ENCODE peak calls at places on chromosomes 11 and 22, in seven cellular contexts. X is prostate gland, H is body of pancreas, V is HCT116, L is suprapubic skin, M is H1, K is A549. Z is an unnamed sample. For H3K9me3, the result is how much of the 10 kb centered on the place peaks cover.

GRCh38 chr11:36122715-36123114 is 166.5 kb downstream of the COMMD9 start:
- DNase-seq in X (no peak), H (no peak), V (no peak), L (no peak), M (no peak), K (no peak), Z (no peak)

GRCh38 chr22:49322231-49322630 is 505.4 kb downstream of the BRD1 start:
- DNase-seq in X (no peak), H (no peak), V (no peak), L (no peak), M (no peak), K (no peak), Z (no peak)

GRCh38 chr11:135075740-135076139 is 663.7 kb upstream of the B3GAT1 start:
- DNase-seq in X (no peak), H (peak), V (peak), L (no peak), M (peak), K (peak), Z (peak)

GRCh38 chr11:100799445-100799844 is 112.4 kb downstream of the ARHGAP42 start:
- DNase-seq in X (no peak), H (no peak), V (no peak), L (no peak), M (no peak), K (no peak), Z (no peak)

GRCh38 chr11:72085836-72086475 is 5.3 kb downstream of the LRRC51 start:
- DNase-seq in X (no peak), H (no peak), V (no peak), L (no peak), M (no peak), K (no peak), Z (no peak)

GRCh38 chr11:76680517-76681425 is 10.2 kb upstream of the LRRC32 start:
- DNase-seq in X (peak), H (peak), V (peak), L (no peak), M (peak), K (peak), Z (peak)

GRCh38 chr11:315516-315994 is 1.7 kb downstream of the IFITM1 start:
- DNase-seq in X (no peak), H (no peak), V (no peak), L (no peak), M (no peak), K (no peak), Z (no peak)

GRCh38 chr11:10114593-10115404 is 179.2 kb downstream of the SBF2 start:
- DNase-seq in X (no peak), H (no peak), V (no peak), L (no peak), M (no peak), K (no peak), Z (no peak)

GRCh38 chr22:20530368-20531153 is 23.2 kb downstream of the MED15 start:
- DNase-seq in X (no peak), H (no peak), V (peak), L (no peak), M (no peak), K (peak), Z (no peak)

GRCh38 chr11:78099671-78100070 is 20.0 kb upstream of the NDUFC2 start:
- DNase-seq in X (peak), H (no peak), V (no peak), L (no peak), M (no peak), K (no peak), Z (no peak)

GRCh38 chr11:68312117-68312779 is at the start of gene LRP5:
- DNase-seq in X (no peak), H (peak), V (no peak), L (no peak), M (no peak), K (no peak), Z (no peak)

GRCh38 chr11:69293819-69294505 is at the start of gene MYEOV:
- DNase-seq in X (no peak), H (peak), V (peak), L (no peak), M (peak), K (peak), Z (no peak)

GRCh38 chr11:12085371-12086251 is 24.8 kb upstream of the MICAL2 start:
- DNase-seq in X (no peak), H (no peak), V (no peak), L (no peak), M (no peak), K (peak), Z (no peak)

GRCh38 chr11:107078375-107078774 is 60.1 kb upstream of the GUCY1A2 start:
- DNase-seq in X (no peak), H (no peak), V (no peak), L (no peak), M (no peak), K (peak), Z (no peak)

GRCh38 chr11:107446822-107447431 is 10.7 kb downstream of the CWF19L2 start:
- DNase-seq in X (no peak), H (no peak), V (no peak), L (no peak), M (no peak), K (no peak), Z (no peak)

GRCh38 chr11:15683528-15683927 is 568.8 kb downstream of the INSC start:
- DNase-seq in X (no peak), H (no peak), V (no peak), L (no peak), M (no peak), K (no peak), Z (no peak)

GRCh38 chr11:118921929-118922744 is 3.6 kb downstream of the BCL9L start:
- DNase-seq in X (peak), H (peak), V (no peak), L (no peak), M (no peak), K (peak), Z (no peak)

GRCh38 chr11:82458777-82459176 is 274.9 kb downstream of the FAM181B start:
- DNase-seq in X (no peak), H (no peak), V (no peak), L (no peak), M (no peak), K (no peak), Z (no peak)

GRCh38 chr11:108680267-108680666 is 15.4 kb downstream of the DDX10 start:
- DNase-seq in X (no peak), H (no peak), V (no peak), L (no peak), M (no peak), K (no peak), Z (no peak)

GRCh38 chr11:78438298-78438975 is 20.8 kb upstream of the GAB2 start:
- DNase-seq in X (no peak), H (no peak), V (no peak), L (no peak), M (no peak), K (no peak), Z (no peak)

GRCh38 chr11:85590848-85591483 is 36.2 kb downstream of the DLG2 start:
- DNase-seq in X (no peak), H (no peak), V (peak), L (no peak), M (no peak), K (peak), Z (no peak)

GRCh38 chr11:113110046-113110445 is 148.8 kb downstream of the NCAM1 start:
- DNase-seq in X (no peak), H (no peak), V (no peak), L (no peak), M (no peak), K (no peak), Z (no peak)

GRCh38 chr11:84419576-84419975 is 1133.4 kb upstream of the CCDC90B start:
- DNase-seq in X (no peak), H (no peak), V (no peak), L (no peak), M (no peak), K (no peak), Z (no peak)

GRCh38 chr11:8731647-8732188 is 49.1 kb downstream of the RPL27A start:
- DNase-seq in X (no peak), H (no peak), V (no peak), L (no peak), M (no peak), K (no peak), Z (no peak)

GRCh38 chr11:61814958-61815789 is 1.6 kb downstream of the FADS1 start:
- DNase-seq in X (peak), H (peak), V (peak), L (peak), M (peak), K (peak), Z (peak)

GRCh38 chr22:25759825-25760231 is 17.8 kb downstream of the MYO18B start:
- DNase-seq in X (no peak), H (peak), V (no peak), L (no peak), M (no peak), K (peak), Z (no peak)

GRCh38 chr11:71250512-71251158 is 1.7 kb downstream of the SHANK2 start:
- DNase-seq in X (no peak), H (no peak), V (no peak), L (peak), M (no peak), K (no peak), Z (no peak)

GRCh38 chr22:18091916-18092526 is 14.2 kb downstream of the PEX26 start:
- DNase-seq in X (peak), H (peak), V (no peak), L (no peak), M (no peak), K (peak), Z (peak)

GRCh38 chr11:66071326-66071870 is 1.3 kb downstream of the PACS1 start:
- DNase-seq in X (no peak), H (no peak), V (no peak), L (no peak), M (no peak), K (no peak), Z (no peak)

GRCh38 chr11:122069946-122070345 is 46.1 kb downstream of the BLID start:
- DNase-seq in X (no peak), H (peak), V (no peak), L (no peak), M (no peak), K (peak), Z (peak)

GRCh38 chr11:95593101-95593500 is 196.5 kb downstream of the FAM76B start:
- DNase-seq in X (peak), H (peak), V (no peak), L (no peak), M (no peak), K (no peak), Z (no peak)

GRCh38 chr11:61927501-61927900 is 10.1 kb upstream of the RAB3IL1 start:
- DNase-seq in X (no peak), H (no peak), V (no peak), L (no peak), M (no peak), K (no peak), Z (no peak)

GRCh38 chr11:61955031-61955415 is 4.9 kb downstream of the BEST1 start:
- DNase-seq in X (no peak), H (no peak), V (no peak), L (peak), M (no peak), K (peak), Z (peak)

GRCh38 chr11:86615495-86615894 is 56.9 kb downstream of the ME3 start:
- DNase-seq in X (no peak), H (no peak), V (no peak), L (no peak), M (no peak), K (no peak), Z (no peak)

GRCh38 chr11:46361283-46362145 is 14.3 kb downstream of the DGKZ start:
- DNase-seq in X (no peak), H (peak), V (no peak), L (no peak), M (no peak), K (no peak), Z (no peak)
- TF ChIP-seq POLR2A in X (no peak), H (no peak), V (no peak), L (no peak), M (no peak), K (no peak), Z (peak)

DNA sequence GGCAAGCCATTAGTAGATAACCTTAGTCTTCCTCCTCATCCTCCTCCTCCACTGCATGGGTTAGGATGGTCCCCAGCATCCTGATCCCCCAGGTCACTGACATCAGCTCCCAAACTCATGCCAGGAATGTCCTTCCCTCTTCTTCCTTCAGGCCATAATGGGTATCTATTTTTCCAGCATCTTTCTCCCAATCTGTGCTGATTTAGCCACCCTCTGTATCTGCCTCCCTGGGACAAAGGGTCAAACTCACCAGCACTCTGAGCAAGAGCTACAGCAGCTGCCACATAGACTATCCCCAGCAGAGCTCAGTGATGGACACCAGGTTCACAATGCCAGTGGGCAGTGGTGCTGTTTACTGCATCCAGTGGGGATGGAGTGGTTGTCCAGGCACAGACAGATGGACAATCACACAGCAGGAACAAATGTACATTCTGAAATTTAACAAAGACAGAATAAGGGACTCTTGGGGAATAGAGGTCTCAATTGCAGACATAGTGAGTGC is 115.2 kb upstream of the TOP3B start:
- DNase-seq in X (no peak), H (no peak), V (no peak), L (no peak), M (no peak), K (no peak), Z (no peak)
- H3K9me3 ChIP-seq in X (under half), H (under half), V (under half), L (under half), M (under half), K (under half), Z (under half)

GRCh38 chr22:38732251-38732815 is 23.5 kb downstream of the SUN2 start:
- DNase-seq in X (no peak), H (peak), V (no peak), L (no peak), M (no peak), K (no peak), Z (no peak)

GRCh38 chr22:38729946-38730345 is 24.2 kb downstream of the GTPBP1 start:
- DNase-seq in X (no peak), H (no peak), V (no peak), L (no peak), M (no peak), K (no peak), Z (no peak)

GRCh38 chr22:38731703-38732161 is 24.1 kb downstream of the SUN2 start:
- DNase-seq in X (no peak), H (no peak), V (no peak), L (no peak), M (no peak), K (no peak), Z (no peak)

GRCh38 chr22:38728899-38729796 is 23.4 kb downstream of the GTPBP1 start:
- DNase-seq in X (no peak), H (no peak), V (no peak), L (no peak), M (no peak), K (no peak), Z (no peak)

GRCh38 chr22:38730411-38730871 is 24.7 kb downstream of the GTPBP1 start:
- DNase-seq in X (no peak), H (no peak), V (no peak), L (no peak), M (no peak), K (no peak), Z (no peak)
- TF ChIP-seq POLR2A in X (no peak), H (no peak), V (no peak), L (no peak), M (no peak), K (no peak), Z (no peak)

GRCh38 chr22:11628651-11629511 is 3899.1 kb upstream of the OR11H1 start:
- DNase-seq in X (no peak), H (no peak), V (no peak), L (peak), M (no peak), K (no peak), Z (no peak)

GRCh38 chr22:11626422-11626773 is 3901.6 kb upstream of the OR11H1 start:
- DNase-seq in X (no peak), H (no peak), V (no peak), L (no peak), M (no peak), K (no peak), Z (no peak)

GRCh38 chr22:11629661-11630385 is 3898.2 kb upstream of the OR11H1 start:
- DNase-seq in X (no peak), H (no peak), V (no peak), L (peak), M (no peak), K (no peak), Z (no peak)

GRCh38 chr22:11627436-11627797 is 3900.6 kb upstream of the OR11H1 start:
- DNase-seq in X (no peak), H (no peak), V (no peak), L (peak), M (no peak), K (no peak), Z (no peak)

DNA sequence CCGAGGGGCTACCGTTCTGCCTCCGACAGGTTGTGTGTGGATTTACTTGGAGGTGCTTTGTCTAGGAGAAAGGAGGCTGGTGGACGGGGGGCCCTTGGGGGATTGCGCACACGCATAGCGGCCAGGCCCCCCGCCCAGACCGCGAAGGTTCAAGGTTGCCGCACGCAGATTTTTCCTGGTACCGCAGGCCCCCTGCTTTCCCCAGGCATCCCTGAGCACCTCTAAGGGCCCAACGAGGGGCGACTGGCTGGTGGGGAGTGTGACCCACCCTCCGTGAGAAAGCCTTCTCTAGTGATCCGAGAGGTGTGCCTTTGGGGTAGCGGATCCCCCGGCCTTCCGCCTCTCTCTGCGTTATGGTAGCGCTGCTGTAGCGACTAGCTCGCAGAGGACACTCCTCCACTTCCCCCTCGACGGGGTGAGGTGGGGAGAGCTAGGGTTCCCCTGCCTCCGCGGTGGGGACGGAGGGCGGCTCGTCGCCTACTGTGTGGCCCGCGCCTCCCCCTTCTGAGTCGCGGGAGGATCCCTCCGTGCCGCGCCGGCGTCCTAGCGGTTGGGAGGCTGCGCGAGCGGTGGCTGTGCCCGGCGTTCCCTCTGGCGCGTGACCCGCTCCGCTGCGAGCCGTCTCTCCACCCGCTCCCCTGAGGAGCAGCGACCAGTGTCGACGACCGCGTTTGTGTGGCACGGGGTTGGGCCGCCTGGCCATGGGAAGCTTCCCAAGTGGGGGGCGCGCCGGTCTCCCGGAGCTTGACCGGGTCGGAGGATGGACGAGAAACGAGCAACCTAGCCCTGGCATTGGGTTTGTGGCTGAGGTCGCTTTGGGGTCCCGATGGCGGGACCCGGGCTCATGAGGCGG is 3900.0 kb upstream of the OR11H1 start:
- DNase-seq in X (no peak), H (no peak), V (no peak), L (peak), M (no peak), K (no peak), Z (no peak)
- H3K9me3 ChIP-seq in X (under half), H (under half), V (under half), L (half or more), M (half or more), K (under half), Z (half or more)

GRCh38 chr22:29328566-29329500 is 13.3 kb upstream of the RASL10A start:
- DNase-seq in X (no peak), H (no peak), V (no peak), L (no peak), M (no peak), K (no peak), Z (no peak)

GRCh38 chr22:29330291-29330690 is 14.8 kb upstream of the RASL10A start:
- DNase-seq in X (no peak), H (no peak), V (no peak), L (no peak), M (no peak), K (no peak), Z (no peak)

GRCh38 chr22:29330753-29331152 is 15.3 kb upstream of the RASL10A start:
- DNase-seq in X (no peak), H (no peak), V (no peak), L (no peak), M (no peak), K (no peak), Z (no peak)

GRCh38 chr22:29328055-29328454 is 12.6 kb upstream of the RASL10A start:
- DNase-seq in X (no peak), H (no peak), V (no peak), L (no peak), M (no peak), K (no peak), Z (no peak)

DNA sequence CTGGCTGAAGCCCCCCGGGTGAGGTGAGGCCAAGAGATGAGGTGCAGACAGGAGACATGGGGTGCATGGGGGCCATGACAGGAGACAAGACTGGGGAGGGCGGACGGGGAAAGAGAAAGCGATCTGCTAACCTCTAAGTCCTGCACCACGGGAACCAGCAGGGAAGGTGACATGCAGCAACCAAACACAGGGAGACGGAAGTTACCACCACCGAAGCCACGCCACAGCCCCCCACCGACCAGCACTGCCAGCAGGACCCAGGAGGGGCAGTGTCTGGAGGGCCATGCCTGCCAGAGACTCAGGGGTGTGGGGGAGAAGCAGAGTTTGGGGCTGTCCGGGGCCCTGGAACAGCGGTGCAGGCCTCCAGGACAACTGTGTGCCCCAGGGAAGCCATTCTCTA is 14.1 kb upstream of the RASL10A start:
- DNase-seq in X (no peak), H (no peak), V (no peak), L (no peak), M (no peak), K (no peak), Z (no peak)
- TF ChIP-seq POLR2A in X (no peak), H (no peak), V (no peak), L (no peak), M (no peak), K (no peak), Z (no peak)

DNA sequence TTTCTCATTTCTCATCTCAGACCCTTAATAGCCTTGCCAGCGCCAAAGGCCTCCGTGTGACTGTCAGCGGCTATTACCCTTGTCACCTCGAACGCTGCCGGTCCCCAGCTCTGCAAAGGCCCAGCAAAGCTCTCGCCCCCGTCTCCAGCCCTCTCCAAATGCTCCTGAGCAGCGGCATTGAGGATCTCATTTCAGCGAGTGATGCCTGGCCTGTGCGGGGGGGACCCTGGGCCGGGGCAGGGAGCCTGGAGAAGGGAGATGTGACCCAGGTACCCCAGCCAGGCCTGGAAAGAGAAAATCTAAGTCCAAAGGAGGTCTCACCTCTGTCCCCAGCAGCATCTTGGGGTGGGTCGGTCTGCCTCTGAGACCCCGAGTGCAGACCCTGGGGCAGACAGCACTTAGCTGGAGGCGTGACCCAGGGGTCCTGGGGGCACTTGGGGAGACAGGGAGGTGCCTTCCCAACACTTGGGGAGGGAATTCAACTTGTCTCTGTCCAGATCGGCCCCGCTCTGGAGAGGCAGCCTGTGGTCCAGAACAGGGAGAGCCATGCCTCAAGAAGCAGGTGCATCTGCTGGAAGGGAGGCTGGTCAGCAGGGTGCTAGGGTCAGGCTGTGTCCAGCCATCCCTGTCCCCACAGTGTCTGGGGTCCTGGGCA is 521.3 kb downstream of the TBC1D22A start:
- DNase-seq in X (no peak), H (no peak), V (no peak), L (no peak), M (no peak), K (no peak), Z (no peak)
- H3K9me3 ChIP-seq in X (under half), H (under half), V (under half), L (under half), M (half or more), K (under half), Z (under half)